ENCODE peak calls at places on chromosomes 1 and 21, in six cellular contexts. L is psoas muscle; I is colonic mucosa; P is neural progenitor cell; M is SJSA1; D is effector memory CD4-positive, alpha-beta T cell. R is an unnamed sample. For H3K4me1 and H3K9me3, the result is how much of the 10 kb centered on the place peaks cover.

GRCh38 chr1:39753132-39754025 is 14.7 kb downstream of the PPIE start:
- DNase-seq in L (no peak), I (no peak), P (no peak), M (no peak), D (no peak), R (no peak)

GRCh38 chr1:155912056-155912536 is 947 bp upstream of the RIT1 start:
- DNase-seq in L (no peak), I (peak), P (no peak), M (no peak), D (no peak), R (no peak)

GRCh38 chr1:53057134-53057533 is 4.9 kb upstream of the PODN start:
- DNase-seq in L (no peak), I (no peak), P (no peak), M (no peak), D (no peak), R (no peak)

GRCh38 chr1:93051961-93052360 is 27.1 kb upstream of the MTF2 start:
- DNase-seq in L (no peak), I (no peak), P (no peak), M (no peak), D (no peak), R (no peak)

GRCh38 chr1:199522936-199523335 is 504.6 kb upstream of the NR5A2 start:
- DNase-seq in L (no peak), I (no peak), P (no peak), M (no peak), D (no peak), R (no peak)

GRCh38 chr1:195899762-195900352 is 708.4 kb downstream of the KCNT2 start:
- DNase-seq in L (no peak), I (no peak), P (no peak), M (no peak), D (no peak), R (no peak)

GRCh38 chr1:234837713-234838112 is 227.7 kb upstream of the IRF2BP2 start:
- DNase-seq in L (no peak), I (no peak), P (no peak), M (no peak), D (no peak), R (no peak)

GRCh38 chr1:43309626-43310025 is 8.8 kb downstream of the TIE1 start:
- DNase-seq in L (no peak), I (no peak), P (no peak), M (no peak), D (no peak), R (no peak)

GRCh38 chr1:43034195-43034658 is 75.6 kb upstream of the SLC2A1 start:
- DNase-seq in L (no peak), I (peak), P (no peak), M (no peak), D (no peak), R (no peak)

GRCh38 chr1:145858238-145858936 is 494 bp downstream of the PIAS3 start:
- DNase-seq in L (no peak), I (peak), P (peak), M (peak), D (peak), R (no peak)

GRCh38 chr1:17919525-17920439 is 164.6 kb downstream of the ACTL8 start:
- DNase-seq in L (no peak), I (peak), P (peak), M (peak), D (no peak), R (no peak)

GRCh38 chr1:176517484-176517883 is 54.5 kb downstream of the PAPPA2 start:
- DNase-seq in L (no peak), I (no peak), P (no peak), M (no peak), D (no peak), R (no peak)

GRCh38 chr1:228964178-228964819 is 229.0 kb downstream of the RHOU start:
- DNase-seq in L (no peak), I (no peak), P (no peak), M (peak), D (no peak), R (no peak)

GRCh38 chr1:66351913-66352312 is 182.0 kb upstream of the SGIP1 start:
- DNase-seq in L (no peak), I (no peak), P (no peak), M (no peak), D (peak), R (no peak)
- H3K4me1 ChIP-seq in L (half or more), I (under half), P (half or more), M (half or more), D (half or more), R (under half)

DNA sequence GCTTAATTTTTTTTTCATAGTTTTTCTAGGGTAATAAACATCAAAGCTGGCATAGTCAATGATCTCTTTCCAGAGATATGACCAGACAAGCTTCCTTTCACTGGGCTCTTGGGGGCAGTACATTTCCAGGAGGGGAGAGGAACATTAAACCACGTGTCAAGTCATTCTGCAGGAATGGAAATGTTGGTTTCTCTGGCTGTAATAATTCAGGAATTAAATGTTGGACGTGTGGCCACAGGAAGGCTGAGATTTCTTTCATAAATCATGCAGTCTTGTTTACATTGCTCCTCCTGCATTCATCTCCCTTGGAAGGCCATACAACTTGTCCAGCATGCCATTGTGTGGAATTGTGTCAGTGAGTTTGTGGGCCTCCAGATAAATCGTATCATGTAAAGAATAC is 259.2 kb downstream of the ADGRL2 start:
- DNase-seq in L (no peak), I (no peak), P (no peak), M (no peak), D (no peak), R (no peak)
- H3K9me3 ChIP-seq in L (under half), I (under half), P (under half), M (under half), D (under half), R (under half)

GRCh38 chr21:33751533-33751932 is 109.2 kb downstream of the ITSN1 start:
- DNase-seq in L (no peak), I (no peak), P (no peak), M (no peak), D (no peak), R (no peak)

GRCh38 chr21:33750017-33750416 is 107.7 kb downstream of the ITSN1 start:
- DNase-seq in L (no peak), I (no peak), P (no peak), M (no peak), D (no peak), R (no peak)

GRCh38 chr21:33751120-33751519 is 108.8 kb downstream of the ITSN1 start:
- DNase-seq in L (no peak), I (no peak), P (no peak), M (no peak), D (no peak), R (no peak)

GRCh38 chr21:33748903-33749302 is 106.6 kb downstream of the ITSN1 start:
- DNase-seq in L (no peak), I (no peak), P (no peak), M (no peak), D (no peak), R (no peak)

GRCh38 chr21:33747420-33747819 is 105.1 kb downstream of the ITSN1 start:
- DNase-seq in L (no peak), I (no peak), P (no peak), M (no peak), D (no peak), R (no peak)
- H3K4me1 ChIP-seq in L (under half), I (under half), P (under half), M (under half), D (under half), R (under half)

GRCh38 chr1:165352109-165352441 is 4.4 kb downstream of the LMX1A start:
- DNase-seq in L (no peak), I (no peak), P (peak), M (no peak), D (no peak), R (no peak)
- H3K9me3 ChIP-seq in L (under half), I (under half), P (under half), M (under half), D (under half), R (under half)

DNA sequence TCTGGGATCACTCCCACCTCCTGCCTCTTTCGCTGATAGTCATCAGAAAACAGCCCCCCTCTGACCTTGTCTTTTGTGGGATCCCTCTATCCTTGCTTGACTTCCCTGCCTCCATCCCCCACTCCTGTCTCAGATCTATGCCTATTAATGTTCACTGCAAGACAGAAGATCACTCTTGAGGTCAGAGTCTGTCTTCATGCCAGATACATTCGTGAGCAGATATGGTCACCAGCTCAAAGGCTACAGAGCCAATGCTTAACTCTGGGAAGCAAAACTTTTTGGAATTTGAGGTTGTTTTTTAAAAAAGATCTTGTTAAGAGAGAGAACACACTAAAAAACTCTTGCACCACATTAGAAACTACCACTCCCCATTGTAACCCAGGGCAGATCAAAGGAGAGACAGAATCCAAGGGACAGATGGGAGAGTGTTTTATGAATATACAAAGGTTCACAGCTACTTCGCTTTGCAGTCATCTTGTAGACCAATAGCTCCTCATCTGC is 17.1 kb upstream of the A3GALT2 start:
- DNase-seq in L (no peak), I (no peak), P (no peak), M (no peak), D (no peak), R (no peak)
- H3K4me1 ChIP-seq in L (half or more), I (under half), P (half or more), M (half or more), D (under half), R (under half)

GRCh38 chr1:248695451-248696132 is 7.0 kb downstream of the OR14I1 start:
- DNase-seq in L (no peak), I (no peak), P (no peak), M (no peak), D (no peak), R (no peak)
- H3K9me3 ChIP-seq in L (under half), I (under half), P (under half), M (under half), D (under half), R (under half)

GRCh38 chr1:27205819-27206218 is 28.6 kb upstream of the WDTC1 start:
- DNase-seq in L (no peak), I (no peak), P (no peak), M (no peak), D (no peak), R (no peak)

GRCh38 chr1:27203946-27204345 is 30.5 kb upstream of the WDTC1 start:
- DNase-seq in L (no peak), I (no peak), P (no peak), M (no peak), D (no peak), R (no peak)

DNA sequence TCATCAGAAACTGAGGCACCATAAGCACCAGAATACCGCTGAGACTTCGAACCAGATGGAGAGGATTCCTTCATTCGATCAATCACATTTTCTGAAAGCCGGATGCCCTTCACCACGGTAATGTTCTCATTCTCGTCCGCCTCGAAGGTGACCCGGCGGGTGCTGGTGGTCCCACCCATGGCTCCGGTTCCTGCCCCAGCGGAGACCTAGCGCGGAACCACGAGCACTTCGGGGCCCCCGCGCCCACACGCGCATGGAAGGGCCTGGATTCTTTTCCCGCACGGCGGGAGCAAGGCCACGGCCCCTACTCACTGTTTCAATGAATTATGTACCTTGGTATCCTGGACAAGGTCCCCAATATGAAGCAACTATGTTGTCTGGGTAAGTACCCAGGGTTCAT is 33.1 kb upstream of the WDTC1 start:
- DNase-seq in L (no peak), I (no peak), P (no peak), M (no peak), D (no peak), R (no peak)
- H3K4me1 ChIP-seq in L (under half), I (under half), P (under half), M (under half), D (under half), R (under half)

GRCh38 chr1:71128060-71128459 is 47.2 kb upstream of the ZRANB2 start:
- DNase-seq in L (no peak), I (no peak), P (no peak), M (no peak), D (no peak), R (no peak)
- H3K9me3 ChIP-seq in L (under half), I (under half), P (under half), M (under half), D (under half), R (under half)